ENCODE peak calls at places on chromosome 11, in seven cellular contexts. L is K562; P is NCI-H2081; O is iPS-NIHi11; X is stimulated activated CD4-positive, alpha-beta T cell treated with anti-CD3 and anti-CD28 coated beads, Interleukin-2, amount 100 ng/mL, for 48 hours; J is CD8-positive, alpha-beta memory T cell; U is breast epithelium. V is an unnamed sample.

GRCh38 chr11:3139086-3139440 is 26.0 kb downstream of the OSBPL5 start:
- DNase-seq in O (no peak), P (no peak), X (no peak), U (no peak), L (no peak), J (no peak), V (no peak)

GRCh38 chr11:111303476-111303875 is 5.1 kb downstream of the POU2AF3 start:
- DNase-seq in O (no peak), L (no peak), U (no peak), J (no peak), P (peak), X (no peak), V (no peak)

GRCh38 chr11:61297741-61298140 is 2.6 kb upstream of the VWCE start:
- DNase-seq in U (no peak), J (no peak), X (no peak), O (no peak), L (no peak), P (no peak), V (peak)

GRCh38 chr11:10627816-10628215 is 59.4 kb upstream of the LYVE1 start:
- DNase-seq in L (no peak), U (no peak), J (no peak), O (no peak), X (no peak), P (no peak), V (no peak)

GRCh38 chr11:27174026-27174425 is 133.4 kb downstream of the BBOX1 start:
- DNase-seq in L (no peak), P (no peak), J (no peak), X (no peak), O (no peak), U (peak), V (no peak)

GRCh38 chr11:1487851-1488574 is 1.4 kb upstream of the MOB2 start:
- DNase-seq in P (no peak), J (no peak), L (no peak), X (no peak), O (no peak), U (no peak), V (no peak)

GRCh38 chr11:116353517-116353916 is 419.3 kb downstream of the BUD13 start:
- DNase-seq in X (no peak), J (no peak), P (no peak), U (no peak), O (no peak), L (no peak), V (no peak)

GRCh38 chr11:9613830-9614762 is 40.6 kb downstream of the WEE1 start:
- DNase-seq in U (peak), J (peak), X (peak), P (peak), O (peak), L (peak), V (peak)

GRCh38 chr11:93740031-93740801 is 1.1 kb downstream of the TAF1D start:
- DNase-seq in J (peak), P (no peak), L (peak), O (no peak), X (no peak), U (no peak), V (no peak)

GRCh38 chr11:98003606-98004371 is 1017.0 kb upstream of the CNTN5 start:
- DNase-seq in L (peak), J (no peak), P (no peak), U (no peak), X (no peak), O (no peak), V (no peak)

GRCh38 chr11:101863361-101863760 is 51.4 kb upstream of the CEP126 start:
- DNase-seq in L (no peak), J (no peak), P (no peak), O (no peak), X (no peak), U (no peak), V (no peak)